ENCODE peak calls at places on chromosomes 12 and 14, in five cellular contexts. S is neuronal stem cell, U is IMR-90, I is H9, G is trophoblast cell. O is an unnamed sample.
A peak's percentile ranks its signal among the peaks of the same experiment; 100 is the strongest.

GRCh38 chr14:23327947-23328744 is 6.9 kb downstream of the PABPN1 start:
- DNase-seq in S (peak; percentile 76), U (peak; percentile 80), I (peak; percentile 62), G (peak; percentile 42), O (peak; percentile 80)

GRCh38 chr14:94697773-94698556 is 71.9 kb downstream of the GSC start:
- DNase-seq in S (no peak), U (peak; percentile 5), I (no peak), G (no peak), O (no peak)

GRCh38 chr12:1583421-1584078 is 10.8 kb downstream of the FBXL14 start:
- DNase-seq in S (peak; percentile 82), U (peak; percentile 93), I (peak; percentile 74), G (peak; percentile 68), O (peak; percentile 89)

GRCh38 chr12:4271433-4272013 is 2.0 kb upstream of the CCND2 start:
- DNase-seq in S (no peak), U (no peak), I (no peak), G (no peak), O (peak; percentile 25)

GRCh38 chr14:54839681-54840080 is 62.9 kb downstream of the GCH1 start:
- DNase-seq in S (no peak), U (no peak), I (no peak), G (no peak), O (no peak)

GRCh38 chr14:91171291-91171690 is 57.4 kb downstream of the DGLUCY start:
- DNase-seq in S (no peak), U (no peak), I (no peak), G (no peak), O (no peak)

GRCh38 chr12:102426599-102427541 is 53.5 kb downstream of the IGF1 start:
- DNase-seq in S (no peak), U (peak; percentile 51), I (no peak), G (no peak), O (no peak)

GRCh38 chr14:50875359-50876090 is 3.7 kb downstream of the ABHD12B start:
- DNase-seq in S (no peak), U (peak; percentile 54), I (no peak), G (no peak), O (no peak)

GRCh38 chr12:49868449-49868848 is 25.5 kb upstream of the BCDIN3D start:
- DNase-seq in S (no peak), U (no peak), I (peak; percentile 22), G (no peak), O (no peak)

GRCh38 chr14:60884134-60884533 is 96.7 kb downstream of the TRMT5 start:
- DNase-seq in S (no peak), U (no peak), I (no peak), G (no peak), O (no peak)
- H3K4me2 ChIP-seq in S (no peak overlapping the region), U (no peak overlapping the region), I (no peak overlapping the region), G (no peak overlapping the region), O (no peak overlapping the region)

GRCh38 chr12:47734725-47735480 is 9.6 kb upstream of the ENDOU start:
- DNase-seq in S (no peak), U (no peak), I (peak; percentile 66), G (no peak), O (no peak)
- H3K14ac ChIP-seq in S (peak overlapping the region; percentile 83), U (no peak overlapping the region), I (peak overlapping the region; percentile 51), G (peak overlapping the region; percentile 1), O (peak overlapping the region; percentile 12)

GRCh38 chr14:99598774-99599173 is 5.2 kb downstream of the CCDC85C start:
- DNase-seq in S (peak; percentile 76), U (no peak), I (no peak), G (no peak), O (no peak)
- H3K4me2 ChIP-seq in S (no peak overlapping the region), U (no peak overlapping the region), I (no peak overlapping the region), G (no peak overlapping the region), O (no peak overlapping the region)

DNA sequence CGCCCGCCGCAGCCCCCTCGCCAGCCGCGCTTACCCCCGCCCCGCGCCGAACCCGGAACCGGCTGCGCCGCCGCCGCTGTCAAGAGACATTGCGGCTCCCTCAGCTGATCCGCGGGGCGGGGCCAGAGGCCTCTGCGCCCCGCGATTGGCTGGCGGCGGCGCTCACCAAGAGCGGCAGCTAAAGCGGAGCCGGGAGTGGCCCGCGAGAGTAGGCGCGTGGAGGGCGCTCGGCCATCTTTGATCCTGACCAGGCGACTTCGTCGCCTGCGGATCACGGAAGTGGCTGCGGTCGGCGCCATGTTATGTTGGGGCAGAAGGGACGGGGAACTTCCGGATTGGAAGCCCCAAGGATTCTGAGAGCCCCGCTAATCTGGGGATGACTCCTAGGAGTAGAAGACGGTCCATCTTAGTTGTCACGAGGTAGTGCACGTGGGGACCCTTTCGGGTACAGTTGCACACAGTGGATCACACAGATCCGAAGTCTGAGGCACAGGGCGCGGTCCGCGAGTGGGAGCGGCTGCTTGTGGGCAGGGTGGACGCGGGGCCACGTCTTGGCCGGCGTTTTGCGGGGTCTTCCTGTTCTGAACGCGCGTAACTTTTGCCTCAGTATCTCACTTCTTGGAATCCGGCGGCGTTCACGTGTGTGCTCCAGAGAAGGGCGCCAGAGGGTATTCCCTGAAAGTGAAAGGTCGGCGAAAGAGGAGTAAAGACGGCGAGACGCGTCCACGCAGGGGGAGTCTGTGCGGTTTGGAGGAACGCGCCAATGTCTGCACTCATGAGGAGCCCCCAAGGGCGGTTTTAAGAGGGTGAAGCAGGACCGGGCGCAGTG is at the start of gene CHFR:
- DNase-seq in S (peak; percentile 93), U (peak; percentile 96), I (peak; percentile 100), G (peak; percentile 99), O (peak; percentile 98)
- H3K14ac ChIP-seq in S (no peak within 1 kb of the TSS), U (peak within 1 kb of the TSS; percentile 92), I (peak within 1 kb of the TSS; percentile 85), G (peak within 1 kb of the TSS; percentile 99), O (peak within 1 kb of the TSS; percentile 93)

GRCh38 chr14:57835751-57836150 is 30.1 kb downstream of the SLC35F4 start:
- DNase-seq in S (no peak), U (no peak), I (no peak), G (no peak), O (no peak)

GRCh38 chr14:57833304-57833703 is 32.6 kb downstream of the SLC35F4 start:
- DNase-seq in S (no peak), U (peak; percentile 88), I (no peak), G (no peak), O (no peak)

GRCh38 chr14:57831981-57832380 is 33.9 kb downstream of the SLC35F4 start:
- DNase-seq in S (peak; percentile 12), U (no peak), I (peak; percentile 78), G (no peak), O (no peak)

GRCh38 chr14:57834961-57835360 is 30.9 kb downstream of the SLC35F4 start:
- DNase-seq in S (no peak), U (no peak), I (no peak), G (no peak), O (no peak)

GRCh38 chr14:57834001-57834598 is 31.8 kb downstream of the SLC35F4 start:
- DNase-seq in S (no peak), U (no peak), I (no peak), G (no peak), O (no peak)
- H3K4me2 ChIP-seq in S (no peak overlapping the region), U (no peak overlapping the region), I (no peak overlapping the region), G (no peak overlapping the region), O (no peak overlapping the region)

O was measured in mesenchymal stem cell.